ENCODE peak calls at places on chromosomes 16 and 17, in six cellular contexts. One of them, this sample, is unnamed.

GRCh38 chr16:4313563-4314531 is 2.0 kb upstream of the GLIS2 start:
- DNase-seq in K562: peak; percentile 76
- DNase-seq in GM12892: peak; percentile 68
- DNase-seq in GM12878: no peak
- DNase-seq in H1: peak; percentile 86
- DNase-seq in HepG2: peak; percentile 92
- DNase-seq in this sample: no peak

GRCh38 chr16:79362312-79362970 is 238.1 kb downstream of the MAF start:
- DNase-seq in K562: no peak
- DNase-seq in GM12892: no peak
- DNase-seq in GM12878: no peak
- DNase-seq in H1: no peak
- DNase-seq in HepG2: no peak
- DNase-seq in this sample: no peak

GRCh38 chr17:42521036-42521435 is 15.0 kb upstream of the NAGLU start:
- DNase-seq in K562: no peak
- DNase-seq in GM12892: no peak
- DNase-seq in GM12878: no peak
- DNase-seq in H1: no peak
- DNase-seq in HepG2: no peak
- DNase-seq in this sample: no peak

GRCh38 chr17:63681530-63681929 is 18.4 kb downstream of the LIMD2 start:
- DNase-seq in K562: no peak
- DNase-seq in GM12892: no peak
- DNase-seq in GM12878: no peak
- DNase-seq in H1: no peak
- DNase-seq in HepG2: no peak
- DNase-seq in this sample: no peak

GRCh38 chr17:49997256-49997735 is 2.3 kb upstream of the DLX3 start:
- DNase-seq in K562: no peak
- DNase-seq in GM12892: no peak
- DNase-seq in GM12878: no peak
- DNase-seq in H1: no peak
- DNase-seq in HepG2: no peak
- DNase-seq in this sample: no peak

GRCh38 chr16:87056083-87056482 is 261.1 kb downstream of the C16orf95 start:
- DNase-seq in K562: no peak
- DNase-seq in GM12892: no peak
- DNase-seq in GM12878: no peak
- DNase-seq in H1: no peak
- DNase-seq in HepG2: no peak
- DNase-seq in this sample: no peak

GRCh38 chr16:84115919-84116719 is 623 bp downstream of the MBTPS1 start:
- DNase-seq in K562: no peak
- DNase-seq in GM12892: peak; percentile 22
- DNase-seq in GM12878: no peak
- DNase-seq in H1: no peak
- DNase-seq in HepG2: peak; percentile 54
- DNase-seq in this sample: peak; percentile 25

GRCh38 chr17:47315451-47316266 is 8.1 kb upstream of the EFCAB13 start:
- DNase-seq in K562: peak; percentile 61
- DNase-seq in GM12892: no peak
- DNase-seq in GM12878: peak; percentile 48
- DNase-seq in H1: no peak
- DNase-seq in HepG2: peak; percentile 71
- DNase-seq in this sample: no peak

GRCh38 chr17:43880420-43880991 is 26.8 kb downstream of the MPP2 start:
- DNase-seq in K562: peak; percentile 76
- DNase-seq in GM12892: peak; percentile 69
- DNase-seq in GM12878: no peak
- DNase-seq in H1: peak; percentile 86
- DNase-seq in HepG2: peak; percentile 61
- DNase-seq in this sample: peak; percentile 65

GRCh38 chr17:49694847-49695697 is 12.7 kb downstream of the SLC35B1 start:
- DNase-seq in K562: peak; percentile 57
- DNase-seq in GM12892: peak; percentile 40
- DNase-seq in GM12878: no peak
- DNase-seq in H1: peak; percentile 90
- DNase-seq in HepG2: peak; percentile 30
- DNase-seq in this sample: peak; percentile 50

GRCh38 chr16:89200124-89200849 is at the start of gene SLC22A31:
- DNase-seq in K562: no peak
- DNase-seq in GM12892: peak; percentile 26
- DNase-seq in GM12878: no peak
- DNase-seq in H1: peak; percentile 66
- DNase-seq in HepG2: peak; percentile 70
- DNase-seq in this sample: no peak

GRCh38 chr16:81921415-81921814 is 89.9 kb downstream of the SDR42E1 start:
- DNase-seq in K562: no peak
- DNase-seq in GM12892: no peak
- DNase-seq in GM12878: no peak
- DNase-seq in H1: no peak
- DNase-seq in HepG2: no peak
- DNase-seq in this sample: no peak

GRCh38 chr17:41652461-41652960 is 28.1 kb upstream of the KRT17 start:
- DNase-seq in K562: no peak
- DNase-seq in GM12892: no peak
- DNase-seq in GM12878: no peak
- DNase-seq in H1: no peak
- DNase-seq in HepG2: no peak
- DNase-seq in this sample: no peak

GRCh38 chr17:39173539-39174274 is 7.7 kb upstream of the ARL5C start:
- DNase-seq in K562: no peak
- DNase-seq in GM12892: no peak
- DNase-seq in GM12878: no peak
- DNase-seq in H1: no peak
- DNase-seq in HepG2: no peak
- DNase-seq in this sample: no peak

GRCh38 chr16:16045311-16045710 is 95.9 kb downstream of the ABCC1 start:
- DNase-seq in K562: no peak
- DNase-seq in GM12892: no peak
- DNase-seq in GM12878: no peak
- DNase-seq in H1: no peak
- DNase-seq in HepG2: no peak
- DNase-seq in this sample: no peak

DNA sequence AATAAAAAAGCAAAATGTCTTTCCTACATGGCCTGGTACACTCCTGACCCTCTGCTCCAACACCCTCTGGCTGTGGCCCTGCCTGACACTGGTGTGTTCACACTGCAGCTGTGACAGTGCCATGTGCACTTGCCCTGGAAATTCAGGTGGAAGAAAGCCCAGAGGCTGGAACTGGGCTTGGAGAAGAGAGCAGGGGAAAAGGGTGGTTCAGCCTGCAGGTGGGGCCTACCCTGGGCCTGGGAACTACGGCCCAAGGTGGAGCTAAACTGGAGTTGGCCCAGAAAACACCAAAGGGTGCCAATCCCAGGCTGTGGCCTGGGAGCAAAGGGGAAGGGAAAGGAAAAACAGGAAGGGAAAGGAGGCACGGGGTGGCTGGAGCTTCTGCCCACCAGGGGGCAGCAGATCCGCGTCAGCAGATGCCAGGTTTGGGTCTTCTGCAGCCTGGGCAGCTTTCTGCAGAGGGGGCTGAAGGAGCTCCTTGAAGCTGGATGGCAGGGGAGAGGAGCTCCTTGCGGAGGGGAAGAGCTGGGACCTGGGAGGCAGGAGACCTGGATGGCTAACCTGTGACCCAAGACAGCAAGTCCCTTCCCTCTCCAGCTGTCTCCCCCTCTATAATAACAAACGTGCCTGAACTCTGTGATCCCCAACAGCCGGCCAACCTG is 15.4 kb upstream of the CTCF start:
- DNase-seq in K562: peak; percentile 81
- DNase-seq in GM12892: peak; percentile 86
- DNase-seq in GM12878: no peak
- DNase-seq in H1: peak; percentile 92
- DNase-seq in HepG2: peak; percentile 65
- DNase-seq in this sample: peak; percentile 77
- TF ChIP-seq POLR2A in K562: no peak
- TF ChIP-seq POLR2A in GM12892: no peak
- TF ChIP-seq POLR2A in GM12878: peak; percentile 18
- TF ChIP-seq POLR2A in H1: no peak
- TF ChIP-seq POLR2A in HepG2: no peak
- TF ChIP-seq POLR2A in this sample: no peak

GRCh38 chr16:9256196-9256595 is 164.8 kb downstream of the HAPSTR1 start:
- DNase-seq in K562: peak; percentile 78
- DNase-seq in GM12892: peak; percentile 29
- DNase-seq in GM12878: no peak
- DNase-seq in H1: peak; percentile 95
- DNase-seq in HepG2: peak; percentile 66
- DNase-seq in this sample: peak; percentile 39
- TF ChIP-seq TAF1 in K562: no peak
- TF ChIP-seq TAF1 in GM12892: no peak
- TF ChIP-seq TAF1 in GM12878: no peak
- TF ChIP-seq TAF1 in H1: no peak
- TF ChIP-seq TAF1 in HepG2: no peak
- TF ChIP-seq TAF1 in this sample: no peak

DNA sequence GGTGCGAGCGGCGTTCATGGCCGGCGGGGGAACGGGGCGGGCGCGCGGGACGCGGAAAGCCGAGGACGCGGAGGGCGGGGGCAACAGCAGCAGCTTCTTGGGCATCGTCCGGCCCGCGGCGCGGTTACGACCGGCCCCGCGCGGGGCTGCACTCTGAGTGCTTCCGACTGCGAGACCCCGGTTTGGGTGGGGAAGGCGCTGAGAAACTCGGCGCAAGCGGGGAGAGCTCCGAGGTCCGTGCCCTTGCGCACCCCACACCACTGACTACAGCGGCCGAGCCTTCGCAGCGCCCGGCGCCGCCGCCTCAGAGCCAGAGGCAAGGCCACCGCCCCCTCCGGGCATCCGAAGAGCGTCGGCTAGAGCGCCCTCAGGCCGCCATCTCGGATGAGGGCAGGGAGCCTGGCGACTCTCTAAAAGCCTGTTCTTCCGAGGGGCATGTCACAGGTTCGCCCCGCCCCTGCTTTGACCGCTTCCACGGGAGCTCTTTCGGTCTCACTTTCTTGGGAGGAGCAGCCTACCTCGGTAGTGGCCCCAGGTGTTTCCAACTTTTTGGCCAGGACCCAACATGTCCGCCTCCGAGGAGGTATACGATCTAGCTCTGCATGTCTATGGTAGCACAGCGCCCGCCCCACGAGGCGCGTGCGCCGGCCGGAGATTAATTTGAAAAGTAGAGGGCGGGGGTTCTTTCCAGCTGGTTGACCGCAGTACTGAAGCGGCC is at the start of gene PRPSAP1:
- DNase-seq in K562: peak; percentile 87
- DNase-seq in GM12892: peak; percentile 91
- DNase-seq in GM12878: peak; percentile 72
- DNase-seq in H1: peak; percentile 91
- DNase-seq in HepG2: peak; percentile 90
- DNase-seq in this sample: peak; percentile 87
- TF ChIP-seq POLR2A in K562: peak; percentile 87
- TF ChIP-seq POLR2A in GM12892: peak; percentile 95
- TF ChIP-seq POLR2A in GM12878: peak; percentile 99
- TF ChIP-seq POLR2A in H1: peak; percentile 53
- TF ChIP-seq POLR2A in HepG2: peak; percentile 98
- TF ChIP-seq POLR2A in this sample: peak; percentile 81

GRCh38 chr16:75818491-75818890 is 92.2 kb upstream of the CPHXL start:
- DNase-seq in K562: no peak
- DNase-seq in GM12892: no peak
- DNase-seq in GM12878: no peak
- DNase-seq in H1: no peak
- DNase-seq in HepG2: no peak
- DNase-seq in this sample: no peak
- TF ChIP-seq TAF1 in K562: no peak
- TF ChIP-seq TAF1 in GM12892: no peak
- TF ChIP-seq TAF1 in GM12878: no peak
- TF ChIP-seq TAF1 in H1: no peak
- TF ChIP-seq TAF1 in HepG2: no peak
- TF ChIP-seq TAF1 in this sample: no peak

GRCh38 chr17:48544356-48545021 is 420 bp downstream of the HOXB2 start:
- DNase-seq in K562: peak; percentile 61
- DNase-seq in GM12892: no peak
- DNase-seq in GM12878: no peak
- DNase-seq in H1: no peak
- DNase-seq in HepG2: no peak
- DNase-seq in this sample: no peak
- TF ChIP-seq POLR2A in K562: peak; percentile 71
- TF ChIP-seq POLR2A in GM12892: no peak
- TF ChIP-seq POLR2A in GM12878: no peak
- TF ChIP-seq POLR2A in H1: no peak
- TF ChIP-seq POLR2A in HepG2: no peak
- TF ChIP-seq POLR2A in this sample: no peak

DNA sequence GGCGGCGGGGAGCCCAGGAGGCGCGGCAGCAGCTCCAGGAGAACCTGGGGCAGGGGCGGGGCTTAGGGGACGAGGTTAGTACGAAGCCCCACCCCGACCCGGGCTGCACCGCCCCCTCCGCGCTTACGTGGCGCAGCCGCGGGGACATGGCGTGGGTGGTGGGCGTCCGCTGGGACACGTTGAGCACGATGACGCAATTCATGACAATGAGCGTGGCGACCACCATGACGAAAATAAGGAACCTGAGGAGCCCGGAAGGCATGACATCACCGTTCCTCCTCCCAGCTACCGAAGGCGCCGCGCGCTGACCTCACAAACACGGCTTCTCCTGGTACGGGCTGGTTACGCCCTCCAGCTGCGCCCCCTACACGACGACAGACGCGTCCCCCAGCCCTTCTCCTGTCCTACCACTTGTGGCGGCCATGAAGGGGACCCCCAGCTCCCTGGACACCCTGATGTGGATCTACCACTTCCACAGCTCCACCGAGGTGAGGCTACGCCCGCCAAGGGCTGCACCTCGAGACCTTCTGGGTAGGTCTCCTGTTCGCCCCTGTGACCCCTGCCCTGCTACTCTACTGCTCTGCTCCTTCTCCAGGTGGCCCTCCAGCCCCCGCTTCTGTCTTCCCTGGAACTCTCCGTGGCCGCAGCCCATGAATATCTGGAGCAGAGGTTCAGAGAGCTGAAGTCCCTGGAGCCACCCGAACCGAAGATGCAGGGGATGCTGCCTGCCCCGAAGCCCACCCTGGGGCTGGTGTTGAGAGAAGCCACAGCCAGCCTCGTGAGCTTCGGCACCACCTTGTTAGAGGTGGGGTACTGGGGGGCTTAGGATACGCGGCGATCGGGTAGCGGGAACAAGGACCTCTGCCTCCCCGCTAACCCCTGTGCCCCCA is at the start of gene C17orf107:
- DNase-seq in K562: no peak
- DNase-seq in GM12892: peak; percentile 82
- DNase-seq in GM12878: no peak
- DNase-seq in H1: no peak
- DNase-seq in HepG2: no peak
- DNase-seq in this sample: peak; percentile 92
- TF ChIP-seq TAF1 in K562: no peak
- TF ChIP-seq TAF1 in GM12892: no peak
- TF ChIP-seq TAF1 in GM12878: no peak
- TF ChIP-seq TAF1 in H1: no peak
- TF ChIP-seq TAF1 in HepG2: no peak
- TF ChIP-seq TAF1 in this sample: no peak